ENCODE peak calls at places on chromosomes 12 and 14, in ten cellular contexts. T is A549; K is EL; R is activated CD4-positive, alpha-beta T cell treated with anti-CD3 and anti-CD28 coated beads for 1 hour; X is activated CD4-positive, alpha-beta memory T cell treated with anti-CD3 and anti-CD28 coated beads, Interleukin-2, amount 10 ng/mL, durations not matched to agents 7 days and 5 days; P is HS-27A; S is left lobe of liver; N is CD8-positive, alpha-beta memory T cell; W is HTR-8/SVneo; U is GM04504. H is an unnamed sample.

GRCh38 chr12:78290606-78291345 is 460.1 kb downstream of the NAV3 start:
- DNase-seq in T (no peak), K (peak; percentile 80), R (no peak), X (no peak), P (peak; percentile 72), S (no peak), N (no peak), W (no peak), U (peak; percentile 82), H (peak; percentile 79)

GRCh38 chr14:99754141-99755067 is 38.8 kb upstream of the EML1 start:
- DNase-seq in T (no peak), K (no peak), R (no peak), X (no peak), P (no peak), S (no peak), N (no peak), W (no peak), U (no peak), H (no peak)

GRCh38 chr14:31320216-31320615 is 100.1 kb downstream of the HEATR5A start:
- DNase-seq in T (no peak), K (no peak), R (no peak), X (no peak), P (no peak), S (peak; percentile 75), N (no peak), W (no peak), U (no peak), H (no peak)

GRCh38 chr12:103928736-103929050 is 1.5 kb upstream of the HSP90B1 start:
- DNase-seq in T (no peak), K (no peak), R (peak; percentile 11), X (peak; percentile 80), P (no peak), S (no peak), N (peak; percentile 54), W (no peak), U (no peak), H (no peak)

GRCh38 chr14:54252072-54252730 is 144.6 kb upstream of the CDKN3 start:
- DNase-seq in T (peak; percentile 8), K (peak; percentile 89), R (no peak), X (no peak), P (peak; percentile 91), S (no peak), N (no peak), W (peak; percentile 84), U (no peak), H (peak; percentile 94)

GRCh38 chr12:87274594-87275245 is 754.5 kb downstream of the C12orf50 start:
- DNase-seq in T (peak; percentile 6), K (peak; percentile 1), R (no peak), X (no peak), P (no peak), S (no peak), N (no peak), W (no peak), U (no peak), H (peak; percentile 44)

GRCh38 chr14:22179190-22179589 is 409.8 kb downstream of the DAD1 start:
- DNase-seq in T (no peak), K (no peak), R (no peak), X (no peak), P (no peak), S (no peak), N (no peak), W (no peak), U (no peak), H (no peak)

GRCh38 chr14:96567289-96567899 is 65.2 kb downstream of the PAPOLA start:
- DNase-seq in T (peak; percentile 31), K (peak; percentile 41), R (no peak), X (no peak), P (no peak), S (no peak), N (no peak), W (no peak), U (peak; percentile 10), H (peak; percentile 26)

GRCh38 chr12:84604541-84604940 is 308.1 kb downstream of the SLC6A15 start:
- DNase-seq in T (no peak), K (no peak), R (no peak), X (no peak), P (no peak), S (no peak), N (no peak), W (no peak), U (no peak), H (no peak)

GRCh38 chr14:105067140-105067968 is 2.1 kb upstream of the GPR132 start:
- DNase-seq in T (no peak), K (peak; percentile 73), R (no peak), X (peak; percentile 70), P (no peak), S (peak; percentile 43), N (peak; percentile 55), W (peak; percentile 56), U (no peak), H (peak; percentile 67)

GRCh38 chr12:87082756-87083155 is 826.6 kb upstream of the MGAT4C start:
- DNase-seq in T (no peak), K (no peak), R (no peak), X (no peak), P (no peak), S (no peak), N (no peak), W (no peak), U (no peak), H (no peak)

GRCh38 chr14:91873476-91874265 is 6.3 kb upstream of the TC2N start:
- DNase-seq in T (no peak), K (no peak), R (peak; percentile 53), X (peak; percentile 90), P (no peak), S (no peak), N (peak; percentile 72), W (no peak), U (no peak), H (peak; percentile 26)

GRCh38 chr14:59254146-59254910 is 65.9 kb downstream of the DAAM1 start:
- DNase-seq in T (no peak), K (peak; percentile 94), R (no peak), X (no peak), P (peak; percentile 71), S (peak; percentile 47), N (no peak), W (peak; percentile 92), U (peak; percentile 90), H (peak; percentile 70)

GRCh38 chr12:47507221-47507620 is 198.6 kb downstream of the RPAP3 start:
- DNase-seq in T (no peak), K (peak; percentile 53), R (no peak), X (no peak), P (no peak), S (no peak), N (no peak), W (no peak), U (no peak), H (no peak)

GRCh38 chr12:71216725-71217579 is 59.2 kb upstream of the TSPAN8 start:
- DNase-seq in T (peak; percentile 5), K (peak; percentile 14), R (no peak), X (no peak), P (no peak), S (no peak), N (no peak), W (peak; percentile 15), U (peak; percentile 3), H (peak; percentile 46)

GRCh38 chr14:54737132-54737711 is 165.4 kb downstream of the GCH1 start:
- DNase-seq in T (no peak), K (peak; percentile 70), R (no peak), X (no peak), P (no peak), S (no peak), N (no peak), W (peak; percentile 83), U (peak; percentile 23), H (peak; percentile 79)

GRCh38 chr12:111434680-111435338 is 29.1 kb downstream of the SH2B3 start:
- DNase-seq in T (no peak), K (peak; percentile 69), R (peak; percentile 81), X (peak; percentile 82), P (no peak), S (peak; percentile 86), N (peak; percentile 82), W (no peak), U (no peak), H (no peak)

GRCh38 chr12:94674835-94675234 is 24.5 kb upstream of the TMCC3 start:
- DNase-seq in T (no peak), K (no peak), R (no peak), X (no peak), P (no peak), S (no peak), N (no peak), W (no peak), U (no peak), H (no peak)

GRCh38 chr12:51475543-51475942 is 50.9 kb downstream of the SLC4A8 start:
- DNase-seq in T (no peak), K (no peak), R (no peak), X (no peak), P (no peak), S (no peak), N (no peak), W (no peak), U (no peak), H (no peak)

GRCh38 chr14:104353921-104354701 is 215.7 kb downstream of the KIF26A start:
- DNase-seq in T (no peak), K (no peak), R (no peak), X (no peak), P (no peak), S (no peak), N (no peak), W (no peak), U (no peak), H (no peak)

GRCh38 chr12:3662516-3662915 is 90.4 kb downstream of the CRACR2A start:
- DNase-seq in T (no peak), K (no peak), R (no peak), X (no peak), P (no peak), S (no peak), N (no peak), W (no peak), U (peak; percentile 10), H (no peak)

GRCh38 chr12:203462-204260 is 10.3 kb downstream of the SLC6A12 start:
- DNase-seq in T (peak; percentile 53), K (no peak), R (no peak), X (no peak), P (no peak), S (no peak), N (no peak), W (peak; percentile 54), U (no peak), H (no peak)

GRCh38 chr12:109937371-109937770 is 37.3 kb downstream of the TCHP start:
- DNase-seq in T (no peak), K (no peak), R (no peak), X (no peak), P (no peak), S (no peak), N (no peak), W (no peak), U (no peak), H (no peak)

GRCh38 chr12:93127582-93128331 is 198.7 kb upstream of the EEA1 start:
- DNase-seq in T (no peak), K (peak; percentile 76), R (no peak), X (no peak), P (no peak), S (peak; percentile 87), N (no peak), W (peak; percentile 56), U (peak; percentile 79), H (no peak)

GRCh38 chr12:538731-539539 is 79.2 kb downstream of the B4GALNT3 start:
- DNase-seq in T (no peak), K (peak; percentile 59), R (no peak), X (no peak), P (peak; percentile 29), S (peak; percentile 64), N (peak; percentile 18), W (no peak), U (no peak), H (peak; percentile 80)

GRCh38 chr12:89016970-89017778 is 335.1 kb downstream of the DUSP6 start:
- DNase-seq in T (peak; percentile 24), K (peak; percentile 74), R (no peak), X (peak; percentile 43), P (peak; percentile 35), S (no peak), N (no peak), W (peak; percentile 37), U (peak; percentile 40), H (peak; percentile 75)

GRCh38 chr12:102484017-102484731 is 3.8 kb upstream of the IGF1 start:
- DNase-seq in T (peak; percentile 55), K (peak; percentile 59), R (peak; percentile 12), X (peak; percentile 56), P (peak; percentile 31), S (peak; percentile 60), N (peak; percentile 11), W (peak; percentile 45), U (peak; percentile 44), H (peak; percentile 34)

GRCh38 chr14:75844486-75844885 is 137.3 kb downstream of the TGFB3 start:
- DNase-seq in T (no peak), K (no peak), R (no peak), X (no peak), P (no peak), S (no peak), N (no peak), W (no peak), U (no peak), H (no peak)